ENCODE peak calls at places on chromosomes 12 and 14, in nine cellular contexts. N is left ventricle myocardium superior; X is NCI-H1436; V is AG09319; Z is kidney tubule cell; P is NCI-H1694 treated with DMSO at 0.1 percent for 48 hours; U is psoas muscle; F is activated naive CD8-positive, alpha-beta T cell treated with anti-CD3 and anti-CD28 coated beads, Interleukin-2, amount 50 U/mL, for 16 hours; E is kidney glomerular epithelial cell. I is an unnamed sample.

GRCh38 chr12:99390707-99391106 is 256.8 kb upstream of the GARIN6 start:
- DNase-seq in N (no peak), X (no peak), V (no peak), Z (peak; percentile 42), P (no peak), U (peak; percentile 7), F (no peak), E (no peak), I (no peak)

GRCh38 chr12:76259071-76259470 is 89.1 kb downstream of the BBS10 start:
- DNase-seq in N (no peak), X (no peak), V (no peak), Z (no peak), P (no peak), U (no peak), F (no peak), E (no peak), I (no peak)

GRCh38 chr14:67738740-67739504 is 37.2 kb downstream of the RDH12 start:
- DNase-seq in N (peak; percentile 59), X (peak; percentile 12), V (peak; percentile 79), Z (peak; percentile 90), P (no peak), U (peak; percentile 71), F (no peak), E (peak; percentile 84), I (no peak)

GRCh38 chr12:9795945-9796344 is 31.3 kb upstream of the KLRF1 start:
- DNase-seq in N (no peak), X (no peak), V (no peak), Z (no peak), P (no peak), U (no peak), F (no peak), E (no peak), I (no peak)

GRCh38 chr12:113202300-113203075 is 17.0 kb downstream of the RITA1 start:
- DNase-seq in N (no peak), X (no peak), V (no peak), Z (no peak), P (no peak), U (no peak), F (no peak), E (no peak), I (no peak)

GRCh38 chr12:112386726-112387125 is 4.5 kb upstream of the HECTD4 start:
- DNase-seq in N (no peak), X (no peak), V (no peak), Z (no peak), P (no peak), U (no peak), F (no peak), E (no peak), I (no peak)

GRCh38 chr12:56518570-56518969 is 3.0 kb upstream of the RBMS2 start:
- DNase-seq in N (no peak), X (no peak), V (no peak), Z (peak; percentile 90), P (no peak), U (no peak), F (no peak), E (peak; percentile 14), I (no peak)

GRCh38 chr12:25816637-25817036 is 141.8 kb upstream of the RASSF8 start:
- DNase-seq in N (no peak), X (no peak), V (no peak), Z (no peak), P (no peak), U (no peak), F (no peak), E (no peak), I (no peak)

GRCh38 chr12:53231859-53232640 is at the start of gene RARG:
- DNase-seq in N (peak; percentile 64), X (no peak), V (no peak), Z (peak; percentile 74), P (peak; percentile 28), U (peak; percentile 62), F (no peak), E (peak; percentile 25), I (no peak)

GRCh38 chr12:42859612-42860011 is 270.1 kb upstream of the PRICKLE1 start:
- DNase-seq in N (no peak), X (no peak), V (no peak), Z (no peak), P (no peak), U (no peak), F (no peak), E (no peak), I (no peak)